ENCODE peak calls at places on chromosome 19, in five cellular contexts. O is mesenchymal stem cell, X is NCI-H1092, W is EH, B is CMK. F is an unnamed sample.

GRCh38 chr19:38266981-38267597 is 2.7 kb downstream of the SPINT2 start:
- DNase-seq in O (peak; percentile 58), X (no peak), W (peak; percentile 66), B (no peak), F (no peak)

GRCh38 chr19:19613456-19613855 is 5.0 kb downstream of the PBX4 start:
- DNase-seq in O (no peak), X (no peak), W (peak; percentile 61), B (no peak), F (no peak)

GRCh38 chr19:46180701-46181385 is 32.8 kb downstream of the IGFL2 start:
- DNase-seq in O (no peak), X (no peak), W (peak; percentile 66), B (no peak), F (no peak)

GRCh38 chr19:14004619-14005380 is 1.3 kb downstream of the RFX1 start:
- DNase-seq in O (no peak), X (no peak), W (peak; percentile 19), B (no peak), F (peak; percentile 75)

GRCh38 chr19:49843265-49843664 is 7.7 kb upstream of the PTOV1 start:
- DNase-seq in O (no peak), X (no peak), W (no peak), B (no peak), F (no peak)

GRCh38 chr19:5131866-5132561 is 163.1 kb downstream of the KDM4B start:
- DNase-seq in O (no peak), X (no peak), W (no peak), B (no peak), F (peak; percentile 27)

GRCh38 chr19:31499281-31499680 is 150.0 kb upstream of the TSHZ3 start:
- DNase-seq in O (no peak), X (no peak), W (no peak), B (no peak), F (no peak)

GRCh38 chr19:3573858-3574637 is 1.3 kb downstream of the HMG20B start:
- DNase-seq in O (peak; percentile 96), X (peak; percentile 75), W (peak; percentile 97), B (peak; percentile 96), F (peak; percentile 80)

GRCh38 chr19:21569497-21569870 is 64.1 kb downstream of the ZNF429 start:
- DNase-seq in O (no peak), X (no peak), W (peak; percentile 34), B (no peak), F (peak; percentile 64)

GRCh38 chr19:40559394-40559793 is 17.3 kb upstream of the SHKBP1 start:
- DNase-seq in O (no peak), X (no peak), W (no peak), B (no peak), F (no peak)

GRCh38 chr19:10654610-10655456 is 687 bp downstream of the ILF3 start:
- DNase-seq in O (peak; percentile 54), X (peak; percentile 75), W (peak; percentile 56), B (peak; percentile 34), F (peak; percentile 22)

GRCh38 chr19:18098891-18099622 is 1.5 kb downstream of the MAST3 start:
- DNase-seq in O (no peak), X (no peak), W (peak; percentile 26), B (no peak), F (no peak)

GRCh38 chr19:49499030-49499670 is 2.9 kb downstream of the RPS11 start:
- DNase-seq in O (no peak), X (no peak), W (no peak), B (no peak), F (no peak)

GRCh38 chr19:51821921-51822716 is 27.2 kb downstream of the FPR3 start:
- DNase-seq in O (no peak), X (no peak), W (no peak), B (no peak), F (no peak)

GRCh38 chr19:12794936-12795335 is 3.6 kb downstream of the JUNB start:
- DNase-seq in O (peak; percentile 78), X (no peak), W (no peak), B (no peak), F (no peak)

GRCh38 chr19:40685563-40685962 is 4.9 kb downstream of the NUMBL start:
- DNase-seq in O (no peak), X (no peak), W (no peak), B (no peak), F (no peak)

GRCh38 chr19:35006999-35007365 is 6.9 kb downstream of the GRAMD1A start:
- DNase-seq in O (no peak), X (no peak), W (no peak), B (no peak), F (no peak)

GRCh38 chr19:12527034-12527836 is 24.0 kb downstream of the ZNF564 start:
- DNase-seq in O (peak; percentile 49), X (no peak), W (peak; percentile 35), B (no peak), F (no peak)

GRCh38 chr19:32324631-32325215 is 20.7 kb upstream of the ZNF507 start:
- DNase-seq in O (no peak), X (no peak), W (peak; percentile 30), B (no peak), F (no peak)

GRCh38 chr19:5103061-5103701 is 134.3 kb downstream of the KDM4B start:
- DNase-seq in O (no peak), X (peak; percentile 79), W (no peak), B (no peak), F (peak; percentile 20)

GRCh38 chr19:39941151-39941550 is 6.7 kb upstream of the FCGBP start:
- DNase-seq in O (no peak), X (no peak), W (no peak), B (no peak), F (no peak)

GRCh38 chr19:2231621-2232221 is 4.4 kb downstream of the PLEKHJ1 start:
- DNase-seq in O (no peak), X (no peak), W (no peak), B (no peak), F (no peak)

GRCh38 chr19:49014123-49014869 is 2.6 kb downstream of the LHB start:
- DNase-seq in O (peak; percentile 44), X (no peak), W (no peak), B (no peak), F (no peak)

GRCh38 chr19:13530720-13531119 is 24.4 kb upstream of the CACNA1A start:
- DNase-seq in O (no peak), X (no peak), W (no peak), B (no peak), F (no peak)

GRCh38 chr19:8635422-8635821 is 5.0 kb downstream of the NFILZ start:
- DNase-seq in O (no peak), X (no peak), W (no peak), B (no peak), F (no peak)

GRCh38 chr19:2727640-2727944 is 6.4 kb upstream of the DIRAS1 start:
- DNase-seq in O (no peak), X (no peak), W (no peak), B (no peak), F (no peak)

F was measured in mucosa of gallbladder.